ENCODE peak calls at places on chromosome 18, in five cellular contexts. E, J, W, H and Z are unnamed samples.

GRCh38 chr18:50356036-50356945 is 18.6 kb upstream of the SKA1 start:
- DNase-seq in E (no peak), J (no peak), W (no peak), H (no peak), Z (no peak)

GRCh38 chr18:51433296-51433695 is 235.8 kb upstream of the MEX3C start:
- DNase-seq in E (no peak), J (no peak), W (no peak), H (no peak), Z (no peak)

GRCh38 chr18:79786304-79786703 is 11.4 kb upstream of the KCNG2 start:
- DNase-seq in E (no peak), J (no peak), W (no peak), H (no peak), Z (no peak)

GRCh38 chr18:56413862-56414261 is 224.5 kb downstream of the TXNL1 start:
- DNase-seq in E (no peak), J (no peak), W (no peak), H (no peak), Z (no peak)

GRCh38 chr18:68642003-68642402 is 72.9 kb downstream of the TMX3 start:
- DNase-seq in E (no peak), J (no peak), W (no peak), H (no peak), Z (no peak)

GRCh38 chr18:29157905-29158304 is 981.0 kb upstream of the CDH2 start:
- DNase-seq in E (no peak), J (no peak), W (no peak), H (no peak), Z (no peak)

GRCh38 chr18:50686409-50686808 is 126.5 kb downstream of the MAPK4 start:
- DNase-seq in E (no peak), J (no peak), W (no peak), H (no peak), Z (no peak)

GRCh38 chr18:23235860-23236259 is 100.6 kb downstream of the CABLES1 start:
- DNase-seq in E (no peak), J (no peak), W (no peak), H (no peak), Z (no peak)

GRCh38 chr18:80147037-80147417 is 38.0 kb downstream of the ADNP2 start:
- DNase-seq in E (no peak), J (peak), W (no peak), H (no peak), Z (no peak)

GRCh38 chr18:61336766-61337165 is 3.5 kb downstream of the CDH20 start:
- DNase-seq in E (no peak), J (no peak), W (no peak), H (no peak), Z (no peak)

GRCh38 chr18:22828171-22828570 is 105.0 kb upstream of the RBBP8 start:
- DNase-seq in E (no peak), J (no peak), W (no peak), H (no peak), Z (no peak)

GRCh38 chr18:79518683-79519128 is 123.0 kb downstream of the NFATC1 start:
- DNase-seq in E (no peak), J (no peak), W (no peak), H (no peak), Z (no peak)

GRCh38 chr18:4908239-4908638 is 288.8 kb downstream of the AKAIN1 start:
- DNase-seq in E (no peak), J (no peak), W (peak), H (no peak), Z (no peak)

GRCh38 chr18:28181616-28182015 is 4.7 kb upstream of the CDH2 start:
- DNase-seq in E (no peak), J (no peak), W (no peak), H (no peak), Z (no peak)

GRCh38 chr18:76383636-76384035 is 111.4 kb downstream of the ZNF516 start:
- DNase-seq in E (no peak), J (no peak), W (no peak), H (peak), Z (no peak)

GRCh38 chr18:63095768-63096167 is 223.8 kb downstream of the BCL2 start:
- DNase-seq in E (no peak), J (peak), W (no peak), H (no peak), Z (no peak)

GRCh38 chr18:25853716-25854465 is 236.5 kb downstream of the SS18 start:
- DNase-seq in E (no peak), J (peak), W (no peak), H (no peak), Z (no peak)

GRCh38 chr18:3162181-3162580 is 57.6 kb downstream of the MYOM1 start:
- DNase-seq in E (no peak), J (no peak), W (no peak), H (no peak), Z (peak)

GRCh38 chr18:76426738-76427305 is 68.2 kb downstream of the ZNF516 start:
- DNase-seq in E (no peak), J (peak), W (no peak), H (no peak), Z (no peak)

GRCh38 chr18:78506031-78506461 is 473.6 kb upstream of the SALL3 start:
- DNase-seq in E (no peak), J (peak), W (no peak), H (no peak), Z (no peak)

GRCh38 chr18:12038082-12038660 is 55.5 kb upstream of the ANKRD62 start:
- DNase-seq in E (peak), J (peak), W (no peak), H (no peak), Z (no peak)

GRCh38 chr18:48937869-48938750 is 12.7 kb downstream of the SMAD7 start:
- DNase-seq in E (no peak), J (no peak), W (peak), H (no peak), Z (no peak)

GRCh38 chr18:58288922-58289797 is 245.1 kb downstream of the NEDD4L start:
- DNase-seq in E (no peak), J (peak), W (no peak), H (no peak), Z (peak)

GRCh38 chr18:26088482-26088881 is 1.9 kb downstream of the SS18 start:
- DNase-seq in E (no peak), J (no peak), W (no peak), H (no peak), Z (no peak)

GRCh38 chr18:8707946-8708345 is 2.6 kb downstream of the MTCL1 start:
- DNase-seq in E (no peak), J (no peak), W (no peak), H (no peak), Z (no peak)

GRCh38 chr18:78100189-78100588 is 850.5 kb downstream of the GALR1 start:
- DNase-seq in E (no peak), J (no peak), W (no peak), H (no peak), Z (no peak)

GRCh38 chr18:58048243-58048642 is 4.2 kb downstream of the NEDD4L start:
- DNase-seq in E (no peak), J (no peak), W (no peak), H (no peak), Z (no peak)

GRCh38 chr18:40355701-40356100 is 1599.3 kb upstream of the PIK3C3 start:
- DNase-seq in E (no peak), J (no peak), W (no peak), H (no peak), Z (no peak)

GRCh38 chr18:57574866-57575265 is 11.6 kb downstream of the FECH start:
- DNase-seq in E (no peak), J (no peak), W (no peak), H (no peak), Z (no peak)

GRCh38 chr18:11259421-11259820 is 110.1 kb upstream of the PIEZO2 start:
- DNase-seq in E (no peak), J (peak), W (no peak), H (no peak), Z (peak)

GRCh38 chr18:67451952-67452351 is 64.6 kb downstream of the DSEL start:
- DNase-seq in E (no peak), J (no peak), W (no peak), H (no peak), Z (no peak)

GRCh38 chr18:8525692-8526091 is 83.5 kb upstream of the RAB12 start:
- DNase-seq in E (no peak), J (no peak), W (peak), H (peak), Z (no peak)

GRCh38 chr18:37944871-37945270 is 379.3 kb upstream of the CELF4 start:
- DNase-seq in E (no peak), J (no peak), W (no peak), H (no peak), Z (no peak)